ENCODE peak calls at places on chromosomes 11 and 22, in five cellular contexts. L is H1, Q is GM12878, E is K562, H is HepG2. C is an unnamed sample.
A peak's percentile ranks its signal among the peaks of the same experiment; 100 is the strongest.

GRCh38 chr11:109426442-109426841 is 4.5 kb downstream of the C11orf87 start:
- DNase-seq in Q (no peak), H (no peak), L (no peak), E (no peak), C (peak; percentile 11)

GRCh38 chr11:296206-296975 is 2.9 kb downstream of the IFITM5 start:
- DNase-seq in H (no peak), L (no peak), Q (no peak), E (no peak), C (no peak)

GRCh38 chr11:3604169-3604568 is 37.6 kb downstream of the ART5 start:
- DNase-seq in H (no peak), Q (no peak), E (no peak), L (no peak), C (no peak)

GRCh38 chr11:46294365-46295309 is 17.2 kb downstream of the CREB3L1 start:
- DNase-seq in H (no peak), Q (no peak), L (peak; percentile 77), E (peak; percentile 77), C (peak; percentile 60)

GRCh38 chr22:32265882-32266767 is 11.0 kb upstream of the SLC5A4 start:
- DNase-seq in L (peak; percentile 79), H (peak; percentile 62), E (peak; percentile 69), Q (no peak), C (peak; percentile 80)

GRCh38 chr22:43110444-43110926 is at the start of gene BIK:
- DNase-seq in E (peak; percentile 33), L (no peak), Q (no peak), H (peak; percentile 51), C (peak; percentile 74)

GRCh38 chr11:66936326-66936725 is 21.9 kb downstream of the PC start:
- DNase-seq in E (no peak), H (peak; percentile 50), Q (no peak), L (no peak), C (no peak)

GRCh38 chr11:85029964-85030363 is 597.2 kb downstream of the DLG2 start:
- DNase-seq in L (no peak), H (peak; percentile 1), Q (no peak), E (no peak), C (no peak)

GRCh38 chr11:73344191-73344607 is 32.0 kb upstream of the RELT start:
- DNase-seq in H (no peak), L (no peak), Q (no peak), E (no peak), C (peak; percentile 81)

GRCh38 chr22:28348613-28349012 is 331.0 kb downstream of the TTC28 start:
- DNase-seq in E (no peak), L (no peak), H (no peak), Q (no peak), C (no peak)

GRCh38 chr11:43542734-43543133 is 137.8 kb upstream of the HSD17B12 start:
- DNase-seq in L (no peak), E (no peak), Q (no peak), H (no peak), C (no peak)

GRCh38 chr22:32378703-32379272 is 21.1 kb downstream of the RFPL3 start:
- DNase-seq in E (peak; percentile 72), L (peak; percentile 91), Q (no peak), H (peak; percentile 51), C (peak; percentile 80)

GRCh38 chr11:109121173-109121938 is 300.6 kb upstream of the C11orf87 start:
- DNase-seq in H (no peak), Q (no peak), E (no peak), L (no peak), C (no peak)

GRCh38 chr11:81005595-81005994 is 1564.8 kb upstream of the TENM4 start:
- DNase-seq in E (no peak), L (no peak), Q (no peak), H (no peak), C (no peak)

GRCh38 chr22:23782649-23783048 is 4.1 kb upstream of the SMARCB1 start:
- DNase-seq in E (no peak), H (no peak), L (no peak), Q (no peak), C (no peak)

GRCh38 chr11:96155627-96156378 is 187.2 kb downstream of the MAML2 start:
- DNase-seq in Q (peak; percentile 76), L (no peak), H (peak; percentile 64), E (peak; percentile 87), C (peak; percentile 30)

GRCh38 chr11:96156379-96156722 is 186.6 kb downstream of the MAML2 start:
- DNase-seq in H (no peak), E (no peak), L (no peak), Q (no peak), C (no peak)

GRCh38 chr11:96157517-96157873 is 185.5 kb downstream of the MAML2 start:
- DNase-seq in H (no peak), Q (no peak), L (no peak), E (no peak), C (no peak)

GRCh38 chr11:96152623-96153022 is 190.4 kb downstream of the MAML2 start:
- DNase-seq in E (no peak), L (no peak), Q (no peak), H (no peak), C (no peak)

DNA sequence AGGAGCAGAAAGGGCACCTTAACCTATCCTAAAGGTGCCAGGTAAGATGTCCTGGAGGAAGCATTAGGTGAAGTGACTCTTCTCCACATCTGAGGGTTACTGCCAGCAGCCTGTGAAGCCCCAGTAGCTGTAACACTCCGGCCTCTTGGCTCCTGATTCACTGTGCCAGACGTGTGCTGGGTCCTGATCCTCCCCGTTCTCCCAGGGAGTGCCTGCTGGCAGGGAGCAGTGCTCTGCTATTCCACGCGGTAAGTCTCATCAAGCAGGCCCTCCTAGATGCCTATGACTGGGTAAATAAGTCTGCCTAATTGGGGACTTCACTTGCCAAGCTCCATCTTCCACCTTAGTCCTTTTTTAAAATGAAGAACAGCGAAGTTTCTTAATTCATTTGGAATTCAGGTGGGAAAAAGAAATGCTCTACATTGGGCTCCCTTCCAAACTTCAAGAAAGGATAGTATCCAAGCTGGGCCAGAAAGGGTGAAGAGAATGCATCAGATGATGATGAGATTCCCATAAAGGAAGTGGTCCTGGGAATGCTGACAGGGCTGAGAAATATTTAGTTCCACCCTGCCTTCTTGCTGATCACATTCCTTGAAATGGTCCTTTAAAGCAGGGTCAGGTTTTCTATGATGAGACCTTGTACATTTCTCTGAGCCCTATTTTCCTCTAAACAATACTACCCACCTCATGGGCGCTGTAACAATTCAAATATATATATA is 188.0 kb downstream of the MAML2 start:
- DNase-seq in Q (no peak), L (no peak), H (no peak), E (no peak), C (no peak)
- H3K9ac ChIP-seq in Q (no peak overlapping the region), L (no peak overlapping the region), H (no peak overlapping the region), E (peak overlapping the region; percentile 16), C (peak overlapping the region; percentile 82)

GRCh38 chr22:36152088-36152487 is 8.5 kb downstream of the APOL3 start:
- DNase-seq in H (no peak), E (no peak), Q (no peak), L (no peak), C (no peak)

GRCh38 chr22:36156515-36157419 is 3.8 kb downstream of the APOL3 start:
- DNase-seq in E (peak; percentile 54), L (no peak), H (peak; percentile 41), Q (no peak), C (no peak)

GRCh38 chr22:36153756-36154155 is 6.8 kb downstream of the APOL3 start:
- DNase-seq in H (peak; percentile 58), Q (no peak), E (no peak), L (no peak), C (no peak)

GRCh38 chr22:36156119-36156514 is 4.4 kb downstream of the APOL3 start:
- DNase-seq in H (no peak), E (no peak), L (no peak), Q (no peak), C (no peak)

DNA sequence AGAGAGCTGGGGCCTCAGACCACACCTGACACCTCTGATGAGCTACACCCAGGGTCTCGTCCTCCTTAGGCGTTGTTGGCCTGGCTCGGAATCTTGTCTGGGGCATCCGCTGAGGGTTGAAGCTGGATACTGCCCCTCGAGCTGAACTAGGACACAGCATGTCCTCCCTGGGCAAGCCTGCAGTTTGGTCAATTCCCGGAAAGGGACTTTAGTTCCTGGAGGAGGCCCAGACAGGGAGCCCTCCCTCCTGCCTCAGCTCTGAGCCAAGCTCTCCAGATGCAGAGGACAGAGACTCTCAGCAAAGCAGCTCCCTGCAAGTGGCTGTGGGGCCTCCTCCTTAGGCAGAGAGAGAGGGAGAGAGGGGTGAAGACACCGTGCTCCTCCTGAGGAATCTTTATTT is 4.9 kb downstream of the APOL3 start:
- DNase-seq in L (no peak), Q (no peak), E (peak; percentile 48), H (peak; percentile 35), C (no peak)
- TF ChIP-seq EP300 in L (no peak), Q (no peak), E (no peak), H (no peak), C (no peak)

DNA sequence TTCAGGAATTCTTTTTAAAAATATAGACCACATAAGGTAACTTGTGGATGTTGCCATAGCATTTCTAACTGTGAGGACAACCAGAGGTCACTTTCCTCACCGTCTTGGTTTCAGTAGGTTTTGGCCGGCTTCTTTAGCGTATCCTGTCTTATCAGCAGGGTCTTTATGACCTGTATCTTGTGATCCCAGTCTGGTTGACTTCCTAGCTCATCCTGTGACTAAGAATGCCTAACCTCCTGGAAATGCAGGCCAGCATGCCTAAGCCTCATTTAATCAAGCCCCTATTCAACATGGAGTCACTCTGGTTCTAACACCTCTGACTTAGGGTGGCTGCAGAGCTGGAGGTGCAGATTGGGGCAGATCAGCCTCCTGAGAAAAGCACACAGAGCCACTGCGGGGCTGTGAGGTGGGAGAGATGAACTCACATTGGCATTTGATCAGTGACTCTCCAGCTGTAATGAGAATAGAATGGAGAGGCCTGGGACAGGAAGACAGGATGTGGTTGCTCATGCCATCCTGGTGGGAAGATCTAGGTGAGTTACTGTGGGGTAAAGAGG is 41.1 kb upstream of the TOP3B start:
- DNase-seq in E (peak; percentile 63), L (no peak), H (no peak), Q (no peak), C (no peak)
- H3K9ac ChIP-seq in E (no peak overlapping the region), L (no peak overlapping the region), H (no peak overlapping the region), Q (peak overlapping the region; percentile 59), C (no peak overlapping the region)

GRCh38 chr11:65917077-65917433 is 1.8 kb downstream of the C11orf68 start:
- DNase-seq in H (no peak), L (no peak), Q (no peak), E (no peak), C (no peak)

GRCh38 chr11:65917434-65918210 is 1.2 kb downstream of the C11orf68 start:
- DNase-seq in Q (no peak), L (no peak), E (no peak), H (no peak), C (no peak)

GRCh38 chr11:65915101-65915820 is 3.6 kb downstream of the C11orf68 start:
- DNase-seq in E (no peak), L (no peak), H (no peak), Q (no peak), C (no peak)

GRCh38 chr11:65916391-65916790 is 2.5 kb downstream of the C11orf68 start:
- DNase-seq in Q (no peak), E (no peak), L (no peak), H (no peak), C (no peak)

DNA sequence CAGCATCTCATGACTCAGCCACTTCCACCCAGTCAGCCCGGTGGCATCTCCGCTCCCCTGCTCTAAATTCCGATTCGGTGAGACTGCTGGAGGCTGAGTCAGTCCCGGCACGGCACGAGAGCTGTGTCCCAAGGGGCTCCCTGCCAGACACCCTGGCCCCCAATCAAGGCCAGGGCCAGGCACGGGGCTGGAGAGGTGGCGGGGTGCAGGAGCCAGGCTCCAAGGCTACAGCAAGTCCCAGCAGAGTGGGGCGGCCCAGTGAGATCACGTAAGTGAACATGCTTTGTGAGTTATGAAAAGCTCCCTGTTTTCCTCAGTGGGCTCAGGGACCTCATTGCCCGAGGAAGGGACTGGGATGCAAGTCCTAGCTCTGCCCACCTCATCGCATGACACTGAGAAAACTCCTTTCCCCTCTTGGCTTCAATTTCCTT is 3.0 kb downstream of the C11orf68 start:
- DNase-seq in H (peak; percentile 74), Q (no peak), L (no peak), E (peak; percentile 55), C (no peak)
- TF ChIP-seq EP300 in H (no peak), Q (no peak), L (no peak), E (no peak), C (peak; percentile 98)

C was measured in SK-N-SH.